ENCODE peak calls at places on chromosomes 2 and 18, in four cellular contexts. H is CD8-positive, alpha-beta T cell; D is GM12878; A is substantia nigra. C is an unnamed sample.

GRCh38 chr2:106004854-106005253 is 189.2 kb downstream of the UXS1 start:
- DNase-seq in H (no peak), D (no peak), A (no peak), C (no peak)

GRCh38 chr18:12321331-12321730 is 13.3 kb downstream of the TUBB6 start:
- DNase-seq in H (no peak), D (no peak), A (no peak), C (peak; percentile 7)

GRCh38 chr2:16633632-16634430 is 31.8 kb downstream of the CYRIA start:
- DNase-seq in H (no peak), D (no peak), A (no peak), C (no peak)

GRCh38 chr18:35511428-35511827 is 13.7 kb upstream of the INO80C start:
- DNase-seq in H (no peak), D (peak; percentile 79), A (no peak), C (no peak)

GRCh38 chr2:182522428-182522896 is 95.6 kb upstream of the PDE1A start:
- DNase-seq in H (no peak), D (no peak), A (no peak), C (no peak)

GRCh38 chr18:13137041-13137938 is 81.3 kb upstream of the LDLRAD4 start:
- DNase-seq in H (peak; percentile 43), D (no peak), A (peak; percentile 26), C (no peak)

GRCh38 chr2:8361930-8362329 is 319.9 kb upstream of the ID2 start:
- DNase-seq in H (no peak), D (no peak), A (no peak), C (no peak)

GRCh38 chr2:171521361-171522056 is 765 bp upstream of the CYBRD1 start:
- DNase-seq in H (no peak), D (no peak), A (no peak), C (no peak)

GRCh38 chr2:64586054-64586453 is 61.9 kb downstream of the AFTPH start:
- DNase-seq in H (no peak), D (no peak), A (no peak), C (no peak)

GRCh38 chr18:13797157-13797611 is 26.8 kb upstream of the MC5R start:
- DNase-seq in H (no peak), D (no peak), A (no peak), C (no peak)

GRCh38 chr2:233081232-233081730 is 21.1 kb downstream of the INPP5D start:
- DNase-seq in H (peak; percentile 51), D (no peak), A (peak; percentile 61), C (peak; percentile 49)

GRCh38 chr2:191637182-191638078 is 40.5 kb upstream of the NABP1 start:
- DNase-seq in H (no peak), D (no peak), A (no peak), C (no peak)

GRCh38 chr18:69588301-69588700 is 187.6 kb downstream of the DOK6 start:
- DNase-seq in H (no peak), D (no peak), A (no peak), C (no peak)

GRCh38 chr18:12431561-12431960 is 23.8 kb downstream of the PRELID3A start:
- DNase-seq in H (no peak), D (no peak), A (no peak), C (no peak)

GRCh38 chr2:212619954-212620353 is 81.4 kb upstream of the ERBB4 start:
- DNase-seq in H (no peak), D (no peak), A (no peak), C (no peak)

GRCh38 chr2:217512259-217512658 is 490.5 kb downstream of the TNS1 start:
- DNase-seq in H (no peak), D (no peak), A (no peak), C (no peak)

GRCh38 chr18:12287684-12288405 is 20.2 kb upstream of the TUBB6 start:
- DNase-seq in H (no peak), D (no peak), A (no peak), C (peak; percentile 84)

GRCh38 chr2:236209535-236209934 is 41.3 kb upstream of the GBX2 start:
- DNase-seq in H (no peak), D (no peak), A (no peak), C (no peak)
- H3K27ac ChIP-seq in H (no peak overlapping the region), D (no peak overlapping the region), A (no peak overlapping the region), C (no peak overlapping the region)

DNA sequence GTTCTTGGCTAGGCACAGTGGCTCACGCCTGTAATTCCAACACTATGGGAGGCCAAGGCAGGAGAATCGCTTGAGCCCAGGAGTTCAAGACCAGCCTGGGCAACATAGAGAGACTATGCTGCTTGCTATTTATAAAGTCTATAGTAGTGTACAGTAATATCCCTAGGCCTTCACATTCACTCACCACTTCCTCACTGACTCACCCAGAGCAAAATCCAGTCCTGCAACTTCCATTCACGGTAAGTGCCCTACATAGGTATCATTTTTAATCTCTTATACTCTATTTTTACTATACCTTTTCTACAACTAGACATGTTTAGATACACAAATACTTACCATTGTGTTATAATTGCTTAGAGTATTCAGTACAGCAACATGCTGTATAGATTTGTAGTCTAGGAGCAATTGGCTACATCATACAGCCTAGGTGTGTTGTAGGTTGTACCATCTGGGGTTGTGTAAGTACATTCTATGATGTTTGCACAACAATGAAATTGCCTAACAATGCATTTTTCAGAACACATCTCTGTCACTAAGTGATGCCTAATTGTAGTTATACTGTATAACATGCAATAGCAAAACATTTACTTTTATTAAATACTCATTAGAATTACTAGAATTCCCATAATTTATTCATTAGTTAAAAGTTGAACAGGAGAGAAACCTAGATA is 8.8 kb downstream of the DHX57 start:
- DNase-seq in H (no peak), D (no peak), A (no peak), C (no peak)
- H3K27ac ChIP-seq in H (no peak overlapping the region), D (no peak overlapping the region), A (no peak overlapping the region), C (no peak overlapping the region)

GRCh38 chr2:179106342-179107178 is 56.6 kb upstream of the CCDC141 start:
- DNase-seq in H (no peak), D (peak; percentile 56), A (peak; percentile 43), C (peak; percentile 73)
- H3K27ac ChIP-seq in H (no peak overlapping the region), D (no peak overlapping the region), A (peak overlapping the region; percentile 58), C (no peak overlapping the region)

GRCh38 chr2:144419218-144419617 is 100.7 kb downstream of the ZEB2 start:
- DNase-seq in H (no peak), D (no peak), A (no peak), C (no peak)
- H3K27ac ChIP-seq in H (no peak overlapping the region), D (no peak overlapping the region), A (no peak overlapping the region), C (no peak overlapping the region)

DNA sequence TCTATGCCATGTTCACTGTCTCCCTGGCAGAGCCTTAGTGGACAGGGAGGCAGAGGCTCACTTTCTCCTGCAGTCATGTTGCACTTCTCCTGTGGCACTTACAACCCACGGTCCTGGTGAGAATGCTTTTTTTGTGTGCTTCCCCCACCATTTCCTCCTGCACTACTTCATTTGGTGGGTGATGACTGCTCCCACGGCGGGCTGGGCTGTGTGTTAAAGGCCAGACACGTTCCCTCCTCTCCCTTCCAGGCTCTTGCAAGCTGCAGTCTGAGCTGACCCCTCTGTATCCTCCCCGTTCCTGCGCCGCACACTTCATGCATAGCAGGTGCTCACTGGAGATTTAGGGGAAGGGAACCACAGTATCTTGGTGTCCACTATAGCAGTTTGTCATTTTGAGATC is 170.5 kb downstream of the CELF4 start:
- DNase-seq in H (no peak), D (no peak), A (no peak), C (no peak)
- H3K27ac ChIP-seq in H (no peak overlapping the region), D (no peak overlapping the region), A (no peak overlapping the region), C (no peak overlapping the region)

GRCh38 chr2:10029875-10030223 is 13.5 kb upstream of the KLF11 start:
- DNase-seq in H (no peak), D (no peak), A (no peak), C (no peak)

GRCh38 chr2:10027931-10028330 is 15.4 kb upstream of the KLF11 start:
- DNase-seq in H (no peak), D (no peak), A (no peak), C (no peak)

GRCh38 chr2:10026940-10027569 is 16.3 kb upstream of the KLF11 start:
- DNase-seq in H (no peak), D (no peak), A (no peak), C (no peak)

GRCh38 chr2:10028988-10029874 is 14.1 kb upstream of the KLF11 start:
- DNase-seq in H (peak; percentile 50), D (no peak), A (no peak), C (no peak)

GRCh38 chr2:10028407-10028987 is 14.9 kb upstream of the KLF11 start:
- DNase-seq in H (no peak), D (no peak), A (no peak), C (no peak)
- H3K27ac ChIP-seq in H (no peak overlapping the region), D (no peak overlapping the region), A (no peak overlapping the region), C (peak overlapping the region; percentile 55)

GRCh38 chr2:28253543-28253942 is 139.1 kb upstream of the FOSL2 start:
- DNase-seq in H (no peak), D (no peak), A (no peak), C (no peak)
- H3K27ac ChIP-seq in H (no peak overlapping the region), D (no peak overlapping the region), A (no peak overlapping the region), C (no peak overlapping the region)

GRCh38 chr18:52160652-52161051 is 179.3 kb upstream of the DCC start:
- DNase-seq in H (no peak), D (no peak), A (no peak), C (no peak)
- H3K27ac ChIP-seq in H (no peak overlapping the region), D (no peak overlapping the region), A (no peak overlapping the region), C (no peak overlapping the region)

C was measured in suprapubic skin.